ENCODE peak calls at places on chromosomes 12 and 14, in four cellular contexts. V, T, H and L are unnamed samples. For H3K27me3, the result is how much of the 10 kb centered on the place peaks cover.

GRCh38 chr12:75905975-75906374 is 125.6 kb downstream of the PHLDA1 start:
- DNase-seq in V (no peak), T (no peak), H (no peak), L (no peak)

GRCh38 chr12:89390802-89391673 is 38.7 kb upstream of the DUSP6 start:
- DNase-seq in V (no peak), T (peak), H (no peak), L (peak)

GRCh38 chr14:99137913-99138571 is 134.0 kb downstream of the BCL11B start:
- DNase-seq in V (no peak), T (no peak), H (peak), L (no peak)

GRCh38 chr12:27396416-27396815 is 50.1 kb upstream of the SMCO2 start:
- DNase-seq in V (no peak), T (no peak), H (no peak), L (no peak)

GRCh38 chr12:105317942-105318614 is 12.4 kb upstream of the C12orf75 start:
- DNase-seq in V (no peak), T (no peak), H (no peak), L (no peak)

GRCh38 chr14:74502236-74503019 is 8.9 kb downstream of the ISCA2 start:
- DNase-seq in V (no peak), T (no peak), H (peak), L (no peak)

GRCh38 chr14:95359974-95360826 is 40.5 kb upstream of the CLMN start:
- DNase-seq in V (no peak), T (no peak), H (peak), L (no peak)

GRCh38 chr12:90207799-90208198 is 499.2 kb upstream of the ATP2B1 start:
- DNase-seq in V (no peak), T (no peak), H (no peak), L (no peak)

GRCh38 chr12:3144495-3144894 is 67.3 kb downstream of the TSPAN9 start:
- DNase-seq in V (no peak), T (no peak), H (no peak), L (no peak)

GRCh38 chr14:96978525-96979272 is 181.5 kb downstream of the VRK1 start:
- DNase-seq in V (no peak), T (no peak), H (no peak), L (no peak)

GRCh38 chr12:42884116-42884515 is 294.6 kb upstream of the PRICKLE1 start:
- DNase-seq in V (no peak), T (no peak), H (no peak), L (no peak)
- H3K27me3 ChIP-seq in V (under half), T (under half), H (under half), L (under half)

DNA sequence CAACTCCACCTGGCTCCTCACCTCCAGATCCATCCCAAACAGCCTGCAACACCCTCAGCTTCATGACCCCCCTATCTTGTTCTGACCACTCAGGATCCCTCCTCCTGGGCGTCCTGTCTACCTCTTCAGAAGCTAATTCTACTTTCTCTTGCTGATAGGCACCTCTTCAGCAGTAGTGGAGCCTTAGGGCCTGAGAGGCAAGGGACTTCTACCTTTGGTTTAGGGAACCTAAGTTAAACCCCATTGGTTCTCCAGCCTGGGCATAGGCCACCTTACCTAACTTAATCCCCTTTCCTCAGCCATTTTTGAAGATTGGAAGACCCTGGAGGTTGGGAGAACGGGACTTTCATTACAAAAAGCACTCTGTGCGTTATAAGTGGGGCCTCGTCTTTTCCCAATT is 630 bp upstream of the HOXC5 start:
- DNase-seq in V (no peak), T (no peak), H (no peak), L (no peak)
- H3K27me3 ChIP-seq in V (half or more), T (half or more), H (half or more), L (half or more)

DNA sequence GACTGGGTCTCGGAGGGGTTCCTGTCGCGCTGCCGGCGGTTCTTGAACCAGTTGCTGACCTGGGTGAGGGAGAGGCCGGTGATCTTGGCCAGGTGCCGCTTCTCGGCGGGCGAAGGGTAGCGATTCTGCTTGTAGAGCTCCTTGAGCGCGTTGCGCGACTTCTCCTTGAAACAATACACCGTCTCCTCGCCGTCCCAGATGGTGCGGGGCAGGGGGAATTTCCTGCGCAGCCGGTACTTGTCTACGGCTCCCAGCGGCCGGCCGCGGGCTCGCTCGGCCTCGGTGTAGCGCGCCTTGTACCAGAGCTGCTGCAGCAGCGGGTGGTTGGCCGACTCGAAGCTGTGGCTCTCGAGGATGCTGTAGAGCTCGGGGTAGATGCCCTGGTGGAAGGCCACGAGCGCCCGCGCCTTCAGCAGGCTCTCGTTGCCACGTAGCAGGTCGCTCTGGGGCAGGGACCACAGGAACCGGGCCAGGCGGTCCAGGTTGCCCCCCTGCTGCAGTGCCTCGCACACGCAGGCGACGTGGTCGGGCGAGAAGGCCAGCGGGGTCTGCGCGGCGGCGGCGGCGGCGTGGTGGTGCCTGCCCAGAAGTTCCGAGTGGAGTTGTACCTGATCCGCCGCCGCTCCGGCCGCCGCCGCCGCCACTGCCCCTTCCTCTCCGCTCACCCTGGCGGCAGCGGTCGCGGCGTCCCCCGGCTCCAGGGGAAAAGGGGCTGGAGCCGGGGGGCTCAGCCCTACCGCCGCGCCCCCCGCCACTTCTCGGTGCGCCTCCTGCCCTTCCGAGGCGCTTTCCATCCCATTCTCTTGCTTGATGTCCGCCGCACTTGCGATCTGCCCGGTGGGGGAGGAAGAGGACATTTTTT is 702 bp downstream of the SIX4 start:
- DNase-seq in V (peak), T (peak), H (peak), L (peak)
- H3K27me3 ChIP-seq in V (half or more), T (under half), H (under half), L (under half)

DNA sequence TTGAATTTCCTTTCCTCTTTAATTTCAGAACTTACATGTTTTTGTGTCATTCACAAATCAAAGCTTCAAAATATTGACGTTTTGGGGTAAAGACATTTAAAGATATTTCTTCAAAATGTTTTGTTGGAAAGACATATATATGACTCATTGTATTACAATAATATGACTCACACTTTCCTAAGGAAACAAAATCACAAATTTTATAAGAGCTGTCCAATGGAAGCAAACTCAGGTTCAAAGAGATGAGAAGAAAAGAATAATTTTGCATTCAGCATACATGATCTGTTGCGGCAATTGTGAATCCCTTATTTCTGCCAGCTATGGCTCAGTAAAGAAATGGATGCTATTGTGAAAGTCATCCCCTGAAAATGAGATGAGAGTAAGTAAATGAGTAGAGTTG is 82.7 kb downstream of the GRIP1 start:
- DNase-seq in V (no peak), T (no peak), H (no peak), L (peak)
- H3K27me3 ChIP-seq in V (under half), T (under half), H (under half), L (under half)

GRCh38 chr12:132545183-132545953 is 55.4 kb downstream of the FBRSL1 start:
- DNase-seq in V (no peak), T (no peak), H (no peak), L (no peak)
- H3K27me3 ChIP-seq in V (under half), T (under half), H (under half), L (under half)

GRCh38 chr14:70087380-70087697 is 101.4 kb downstream of the SLC8A3 start:
- DNase-seq in V (no peak), T (no peak), H (no peak), L (no peak)
- H3K27me3 ChIP-seq in V (half or more), T (under half), H (under half), L (under half)

GRCh38 chr12:53838978-53839377 is 87.2 kb upstream of the CISTR start:
- DNase-seq in V (no peak), T (no peak), H (no peak), L (no peak)
- H3K27me3 ChIP-seq in V (half or more), T (under half), H (under half), L (under half)

DNA sequence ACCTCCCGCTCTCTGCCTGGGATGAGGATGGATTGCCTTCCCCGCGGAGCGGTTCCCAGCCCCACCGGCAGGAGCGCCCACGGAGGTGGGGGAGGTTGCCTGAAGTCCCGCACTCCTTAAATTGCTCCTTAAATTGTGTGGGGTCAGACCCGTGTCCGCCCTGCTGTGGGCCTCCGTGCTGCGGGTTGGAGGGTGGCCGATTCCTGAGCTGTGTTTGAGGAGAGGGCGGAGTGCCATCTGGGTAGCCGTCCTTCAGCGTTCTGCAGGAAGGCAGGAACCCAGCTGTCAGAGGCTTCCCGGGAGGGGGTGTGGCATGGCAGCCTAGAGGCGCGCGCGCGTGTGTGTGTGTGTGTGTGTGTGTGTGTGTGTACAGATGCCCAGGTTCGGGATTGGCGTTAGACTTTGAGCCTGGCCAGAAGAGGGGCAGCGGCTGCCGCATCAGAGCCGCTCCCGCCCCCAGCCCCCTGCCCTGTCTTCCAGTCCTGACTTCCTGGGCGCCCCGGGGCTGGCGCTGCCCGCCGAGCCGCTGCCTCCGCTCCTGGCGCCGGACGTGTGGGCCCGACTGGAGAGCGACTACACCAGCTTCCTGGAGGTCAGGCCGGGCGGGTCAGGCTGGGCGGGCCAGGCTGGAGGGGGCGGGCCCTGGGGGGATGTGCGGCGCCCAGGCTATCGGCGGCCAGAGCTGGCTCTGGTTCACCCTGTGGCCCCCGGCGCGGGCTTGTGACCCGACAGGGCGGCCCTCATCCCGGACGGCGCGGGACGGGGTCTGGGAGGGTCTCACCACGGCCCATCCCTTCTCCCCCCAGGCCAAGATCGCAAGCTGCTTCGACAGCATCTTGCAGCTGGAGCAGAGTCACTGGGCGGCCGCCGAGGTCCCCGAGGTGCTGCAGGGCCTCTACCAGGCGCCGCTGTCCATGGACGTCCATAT is 9.2 kb downstream of the EXOC3L4 start:
- DNase-seq in V (peak), T (no peak), H (peak), L (no peak)
- H3K27me3 ChIP-seq in V (half or more), T (under half), H (under half), L (under half)

GRCh38 chr12:25677180-25677937 is 124.3 kb upstream of the LMNTD1 start:
- DNase-seq in V (no peak), T (no peak), H (no peak), L (no peak)
- H3K27me3 ChIP-seq in V (under half), T (under half), H (under half), L (under half)

DNA sequence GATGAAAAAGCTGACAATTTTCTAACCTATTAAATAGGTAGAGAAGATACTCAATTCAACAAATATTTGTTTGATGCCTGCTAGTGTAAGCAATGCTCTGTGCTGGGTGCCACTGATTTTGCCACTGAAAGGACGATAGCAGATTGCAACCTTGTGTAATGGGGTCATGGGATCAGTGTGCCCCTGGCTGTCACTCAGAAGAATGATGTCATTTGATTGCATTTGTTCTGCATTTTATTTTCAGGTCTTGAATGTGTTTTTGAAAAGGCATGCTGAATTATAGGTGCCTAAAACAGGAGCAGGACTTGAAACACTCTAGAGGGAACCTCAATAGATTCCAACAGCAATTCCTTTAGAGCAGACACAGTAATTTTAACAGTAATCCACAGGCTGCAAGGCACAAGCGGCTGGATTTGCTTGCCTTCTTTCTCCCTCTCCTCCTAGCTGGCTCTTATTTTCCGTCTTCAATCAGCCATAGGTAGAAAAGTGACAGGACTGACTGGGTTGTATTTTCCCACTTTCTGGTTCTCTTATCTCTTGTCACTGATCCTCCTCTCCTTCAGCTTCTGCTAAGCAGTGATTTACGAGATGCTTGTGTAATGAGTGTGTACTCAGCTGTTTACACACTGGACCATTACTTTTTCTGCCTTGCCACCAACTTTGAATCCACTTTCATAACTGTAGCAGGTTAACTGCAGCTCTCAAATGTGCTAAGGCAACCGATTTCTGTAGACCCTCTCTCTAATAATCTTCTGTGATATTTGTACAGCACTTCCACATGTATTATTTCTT is 4.1 kb downstream of the PLXNC1 start:
- DNase-seq in V (no peak), T (no peak), H (no peak), L (no peak)
- H3K27me3 ChIP-seq in V (under half), T (under half), H (half or more), L (under half)